ENCODE peak calls at places on chromosome 2, in seven cellular contexts. C is GM18507; T is CD8-positive, alpha-beta memory T cell; U is posterior vena cava; E is endodermal cell; Z is stomach; S is GM04504. W is an unnamed sample.

GRCh38 chr2:234747032-234747431 is 204.8 kb upstream of the SH3BP4 start:
- DNase-seq in E (no peak), S (peak; percentile 17), T (no peak), Z (no peak), C (no peak), U (no peak), W (no peak)

GRCh38 chr2:86193901-86194567 is 1.2 kb downstream of the IMMT start:
- DNase-seq in Z (no peak), T (no peak), C (no peak), U (no peak), S (no peak), E (no peak), W (no peak)

GRCh38 chr2:121969155-121969554 is 213.7 kb downstream of the TSN start:
- DNase-seq in U (no peak), C (no peak), Z (no peak), S (no peak), E (no peak), T (no peak), W (no peak)

GRCh38 chr2:53886406-53887280 is 26.9 kb upstream of the GPR75 start:
- DNase-seq in S (no peak), C (no peak), E (no peak), U (no peak), T (no peak), Z (no peak), W (no peak)

GRCh38 chr2:40877734-40878288 is 425.9 kb upstream of the SLC8A1 start:
- DNase-seq in E (no peak), C (no peak), U (no peak), T (no peak), S (no peak), Z (no peak), W (no peak)

GRCh38 chr2:226781471-226781870 is 18.1 kb downstream of the IRS1 start:
- DNase-seq in Z (no peak), C (no peak), T (no peak), E (no peak), S (no peak), U (no peak), W (no peak)

GRCh38 chr2:130359466-130359865 is 3.6 kb downstream of the PTPN18 start:
- DNase-seq in S (no peak), E (no peak), C (no peak), U (no peak), T (no peak), Z (no peak), W (no peak)

GRCh38 chr2:15096873-15097272 is 464.3 kb downstream of the NBAS start:
- DNase-seq in E (peak; percentile 76), S (no peak), T (no peak), Z (no peak), C (no peak), U (no peak), W (no peak)

GRCh38 chr2:189379287-189379630 is 62.0 kb upstream of the WDR75 start:
- DNase-seq in E (no peak), Z (no peak), S (peak; percentile 40), C (no peak), T (no peak), U (no peak), W (no peak)

GRCh38 chr2:221807706-221808105 is 235.6 kb upstream of the EPHA4 start:
- DNase-seq in T (no peak), C (no peak), U (no peak), S (no peak), Z (no peak), E (no peak), W (no peak)

GRCh38 chr2:227497158-227497557 is 25.2 kb downstream of the AGFG1 start:
- DNase-seq in Z (no peak), C (no peak), S (no peak), E (no peak), U (no peak), T (no peak), W (no peak)

GRCh38 chr2:122451040-122451439 is 695.6 kb downstream of the TSN start:
- DNase-seq in S (peak; percentile 2), C (no peak), U (no peak), E (peak; percentile 57), Z (no peak), T (no peak), W (no peak)

GRCh38 chr2:109702250-109702985 is 88.3 kb downstream of the SOWAHC start:
- DNase-seq in Z (no peak), E (no peak), U (peak; percentile 22), C (no peak), T (no peak), S (no peak), W (no peak)

GRCh38 chr2:167681234-167681633 is 566.2 kb downstream of the STK39 start:
- DNase-seq in Z (no peak), C (no peak), T (no peak), S (no peak), U (no peak), E (no peak), W (no peak)

GRCh38 chr2:128644745-128645256 is 326.1 kb upstream of the HS6ST1 start:
- DNase-seq in C (no peak), U (peak; percentile 44), S (no peak), T (no peak), E (peak; percentile 90), Z (peak; percentile 3), W (no peak)

GRCh38 chr2:66331176-66331575 is 103.7 kb upstream of the MEIS1 start:
- DNase-seq in U (no peak), Z (no peak), S (no peak), E (no peak), T (no peak), C (no peak), W (no peak)

GRCh38 chr2:42010743-42011298 is 37.0 kb upstream of the PKDCC start:
- DNase-seq in S (peak; percentile 78), E (no peak), Z (no peak), U (no peak), C (no peak), T (no peak), W (no peak)

GRCh38 chr2:187982668-187983067 is 309.0 kb upstream of the GULP1 start:
- DNase-seq in S (peak; percentile 73), Z (no peak), E (no peak), C (no peak), U (no peak), T (no peak), W (no peak)

GRCh38 chr2:105431367-105432088 is 32.7 kb upstream of the FHL2 start:
- DNase-seq in U (no peak), E (no peak), T (no peak), C (no peak), S (peak; percentile 24), Z (no peak), W (no peak)

GRCh38 chr2:45242161-45242741 is 233.0 kb upstream of the SIX2 start:
- DNase-seq in C (no peak), U (no peak), E (no peak), Z (no peak), T (no peak), S (no peak), W (no peak)

GRCh38 chr2:12340164-12340563 is 376.6 kb upstream of the TRIB2 start:
- DNase-seq in C (no peak), S (no peak), E (no peak), U (no peak), T (no peak), Z (no peak), W (no peak)

GRCh38 chr2:42049411-42050349 is 1.9 kb downstream of the PKDCC start:
- DNase-seq in T (no peak), S (no peak), Z (no peak), C (no peak), E (no peak), U (no peak), W (no peak)

GRCh38 chr2:179769323-179769722 is 92.1 kb downstream of the ZNF385B start:
- DNase-seq in Z (no peak), U (peak; percentile 46), E (no peak), C (no peak), S (no peak), T (no peak), W (no peak)

GRCh38 chr2:109009920-109010610 is 21.0 kb upstream of the EDAR start:
- DNase-seq in U (no peak), E (no peak), T (no peak), S (peak; percentile 15), C (no peak), Z (no peak), W (no peak)

GRCh38 chr2:240527153-240527750 is 30.5 kb downstream of the ANKMY1 start:
- DNase-seq in S (no peak), C (no peak), Z (no peak), U (no peak), T (no peak), E (no peak), W (no peak)

GRCh38 chr2:218902427-218902826 is 21.8 kb downstream of the WNT10A start:
- DNase-seq in U (no peak), Z (no peak), T (no peak), E (no peak), S (no peak), C (no peak), W (no peak)

GRCh38 chr2:72145658-72146329 is 1.9 kb downstream of the CYP26B1 start:
- DNase-seq in Z (no peak), T (no peak), S (no peak), U (peak; percentile 66), C (no peak), E (peak; percentile 44), W (no peak)

GRCh38 chr2:219065484-219065883 is 4.8 kb upstream of the IHH start:
- DNase-seq in T (no peak), U (no peak), C (no peak), S (no peak), E (no peak), Z (no peak), W (no peak)

GRCh38 chr2:119808516-119809147 is 48.9 kb downstream of the PTPN4 start:
- DNase-seq in C (no peak), Z (no peak), U (no peak), S (no peak), T (no peak), E (no peak), W (no peak)